ENCODE peak calls at places on chromosomes 11 and 22, in ten cellular contexts. One of them, this sample, is unnamed.

GRCh38 chr22:30606455-30607299 is at the start of gene TCN2:
- DNase-seq in HCT116: no peak
- DNase-seq in ovary: peak; percentile 68
- DNase-seq in uterus: peak; percentile 79
- DNase-seq in heart left ventricle: peak; percentile 77
- DNase-seq in IMR-90: peak; percentile 77
- DNase-seq in spleen: peak; percentile 88
- DNase-seq in tibial nerve: peak; percentile 45
- DNase-seq in stomach: peak; percentile 74
- DNase-seq in K562: peak; percentile 73
- DNase-seq in this sample: peak; percentile 82

GRCh38 chr22:26318975-26319374 is 110.1 kb upstream of the ASPHD2 start:
- DNase-seq in IMR-90: no peak
- DNase-seq in uterus: no peak
- DNase-seq in stomach: no peak
- DNase-seq in heart left ventricle: no peak
- DNase-seq in HCT116: no peak
- DNase-seq in ovary: no peak
- DNase-seq in tibial nerve: no peak
- DNase-seq in spleen: no peak
- DNase-seq in K562: peak; percentile 26
- DNase-seq in this sample: no peak

GRCh38 chr11:117221775-117222517 is 9.9 kb downstream of the PCSK7 start:
- DNase-seq in uterus: peak; percentile 86
- DNase-seq in spleen: no peak
- DNase-seq in HCT116: no peak
- DNase-seq in ovary: peak; percentile 84
- DNase-seq in K562: no peak
- DNase-seq in heart left ventricle: no peak
- DNase-seq in IMR-90: peak; percentile 72
- DNase-seq in tibial nerve: peak; percentile 79
- DNase-seq in stomach: peak; percentile 60
- DNase-seq in this sample: no peak

GRCh38 chr11:47071341-47071740 is 105.3 kb downstream of the ARFGAP2 start:
- DNase-seq in uterus: no peak
- DNase-seq in stomach: no peak
- DNase-seq in heart left ventricle: no peak
- DNase-seq in IMR-90: no peak
- DNase-seq in spleen: no peak
- DNase-seq in HCT116: no peak
- DNase-seq in ovary: no peak
- DNase-seq in K562: no peak
- DNase-seq in tibial nerve: no peak
- DNase-seq in this sample: no peak

GRCh38 chr22:35524966-35525686 is 15.5 kb upstream of the RASD2 start:
- DNase-seq in K562: no peak
- DNase-seq in stomach: no peak
- DNase-seq in uterus: peak; percentile 62
- DNase-seq in IMR-90: no peak
- DNase-seq in HCT116: no peak
- DNase-seq in heart left ventricle: no peak
- DNase-seq in ovary: no peak
- DNase-seq in spleen: no peak
- DNase-seq in tibial nerve: no peak
- DNase-seq in this sample: no peak

GRCh38 chr11:16815047-16815767 is 76.8 kb downstream of the C11orf58 start:
- DNase-seq in ovary: peak; percentile 46
- DNase-seq in K562: peak; percentile 30
- DNase-seq in uterus: no peak
- DNase-seq in stomach: peak; percentile 40
- DNase-seq in spleen: peak; percentile 83
- DNase-seq in HCT116: no peak
- DNase-seq in tibial nerve: peak; percentile 45
- DNase-seq in heart left ventricle: peak; percentile 84
- DNase-seq in IMR-90: peak; percentile 27
- DNase-seq in this sample: peak; percentile 55

GRCh38 chr22:36862251-36863242 is 1.7 kb downstream of the NCF4 start:
- DNase-seq in K562: no peak
- DNase-seq in spleen: peak; percentile 90
- DNase-seq in uterus: no peak
- DNase-seq in stomach: peak; percentile 31
- DNase-seq in HCT116: no peak
- DNase-seq in heart left ventricle: peak; percentile 43
- DNase-seq in IMR-90: no peak
- DNase-seq in ovary: no peak
- DNase-seq in tibial nerve: no peak
- DNase-seq in this sample: peak; percentile 50

GRCh38 chr11:45171550-45171949 is 25.1 kb downstream of the PRDM11 start:
- DNase-seq in uterus: no peak
- DNase-seq in heart left ventricle: no peak
- DNase-seq in ovary: no peak
- DNase-seq in tibial nerve: no peak
- DNase-seq in HCT116: no peak
- DNase-seq in IMR-90: no peak
- DNase-seq in stomach: no peak
- DNase-seq in K562: no peak
- DNase-seq in spleen: peak; percentile 21
- DNase-seq in this sample: no peak

GRCh38 chr22:30392661-30393321 is 4.0 kb upstream of the SEC14L2 start:
- DNase-seq in heart left ventricle: no peak
- DNase-seq in K562: no peak
- DNase-seq in IMR-90: no peak
- DNase-seq in HCT116: no peak
- DNase-seq in spleen: no peak
- DNase-seq in stomach: peak; percentile 32
- DNase-seq in ovary: no peak
- DNase-seq in tibial nerve: no peak
- DNase-seq in uterus: no peak
- DNase-seq in this sample: no peak

GRCh38 chr11:130475426-130476053 is 27.1 kb downstream of the ADAMTS15 start:
- DNase-seq in heart left ventricle: no peak
- DNase-seq in tibial nerve: no peak
- DNase-seq in HCT116: no peak
- DNase-seq in spleen: no peak
- DNase-seq in stomach: no peak
- DNase-seq in K562: no peak
- DNase-seq in ovary: no peak
- DNase-seq in uterus: no peak
- DNase-seq in IMR-90: no peak
- DNase-seq in this sample: no peak

GRCh38 chr11:17763703-17764102 is 29.1 kb downstream of the KCNC1 start:
- DNase-seq in spleen: no peak
- DNase-seq in tibial nerve: no peak
- DNase-seq in heart left ventricle: no peak
- DNase-seq in stomach: no peak
- DNase-seq in uterus: no peak
- DNase-seq in HCT116: no peak
- DNase-seq in ovary: no peak
- DNase-seq in IMR-90: no peak
- DNase-seq in K562: no peak
- DNase-seq in this sample: no peak

GRCh38 chr11:1549355-1550330 is 22.4 kb downstream of the DUSP8 start:
- DNase-seq in tibial nerve: no peak
- DNase-seq in HCT116: no peak
- DNase-seq in K562: peak; percentile 48
- DNase-seq in heart left ventricle: no peak
- DNase-seq in spleen: no peak
- DNase-seq in IMR-90: no peak
- DNase-seq in uterus: no peak
- DNase-seq in stomach: no peak
- DNase-seq in ovary: no peak
- DNase-seq in this sample: no peak

GRCh38 chr11:28137832-28138231 is 29.6 kb downstream of the METTL15 start:
- DNase-seq in spleen: no peak
- DNase-seq in heart left ventricle: no peak
- DNase-seq in uterus: no peak
- DNase-seq in tibial nerve: no peak
- DNase-seq in HCT116: no peak
- DNase-seq in K562: no peak
- DNase-seq in IMR-90: no peak
- DNase-seq in ovary: no peak
- DNase-seq in stomach: no peak
- DNase-seq in this sample: no peak

GRCh38 chr22:25623310-25623734 is 58.8 kb downstream of the GRK3 start:
- DNase-seq in ovary: no peak
- DNase-seq in stomach: no peak
- DNase-seq in spleen: no peak
- DNase-seq in K562: no peak
- DNase-seq in HCT116: no peak
- DNase-seq in uterus: no peak
- DNase-seq in heart left ventricle: no peak
- DNase-seq in IMR-90: no peak
- DNase-seq in tibial nerve: no peak
- DNase-seq in this sample: no peak

GRCh38 chr11:47573321-47573720 is 5.4 kb downstream of the KBTBD4 start:
- DNase-seq in ovary: no peak
- DNase-seq in K562: no peak
- DNase-seq in heart left ventricle: peak; percentile 54
- DNase-seq in HCT116: no peak
- DNase-seq in uterus: no peak
- DNase-seq in tibial nerve: no peak
- DNase-seq in IMR-90: no peak
- DNase-seq in stomach: no peak
- DNase-seq in spleen: peak; percentile 56
- DNase-seq in this sample: no peak

GRCh38 chr22:25700996-25701815 is 40.8 kb upstream of the MYO18B start:
- DNase-seq in uterus: no peak
- DNase-seq in tibial nerve: no peak
- DNase-seq in ovary: no peak
- DNase-seq in stomach: no peak
- DNase-seq in heart left ventricle: peak; percentile 54
- DNase-seq in spleen: no peak
- DNase-seq in K562: no peak
- DNase-seq in HCT116: no peak
- DNase-seq in IMR-90: peak; percentile 22
- DNase-seq in this sample: no peak

GRCh38 chr22:40044870-40045834 is 50.4 kb downstream of the FAM83F start:
- DNase-seq in IMR-90: peak; percentile 15
- DNase-seq in HCT116: no peak
- DNase-seq in stomach: peak; percentile 56
- DNase-seq in spleen: peak; percentile 97
- DNase-seq in ovary: peak; percentile 63
- DNase-seq in uterus: peak; percentile 30
- DNase-seq in heart left ventricle: peak; percentile 60
- DNase-seq in K562: peak; percentile 62
- DNase-seq in tibial nerve: no peak
- DNase-seq in this sample: peak; percentile 53

GRCh38 chr11:134153147-134153905 is 70.4 kb downstream of the NCAPD3 start:
- DNase-seq in ovary: no peak
- DNase-seq in uterus: no peak
- DNase-seq in tibial nerve: no peak
- DNase-seq in HCT116: no peak
- DNase-seq in IMR-90: no peak
- DNase-seq in heart left ventricle: no peak
- DNase-seq in spleen: no peak
- DNase-seq in stomach: no peak
- DNase-seq in K562: no peak
- DNase-seq in this sample: no peak

GRCh38 chr11:61429691-61430582 is at the start of the genes CPSF7 and SDHAF2:
- DNase-seq in HCT116: peak; percentile 84
- DNase-seq in stomach: peak; percentile 98
- DNase-seq in K562: peak; percentile 98
- DNase-seq in IMR-90: peak; percentile 92
- DNase-seq in uterus: peak; percentile 94
- DNase-seq in heart left ventricle: peak; percentile 98
- DNase-seq in ovary: peak; percentile 95
- DNase-seq in tibial nerve: peak; percentile 91
- DNase-seq in spleen: peak; percentile 100
- DNase-seq in this sample: peak; percentile 97
- H3K4me1 ChIP-seq in HCT116: peaks cover 20% of the 10 kb centered on the region
- H3K4me1 ChIP-seq in stomach: peaks cover 86% of the 10 kb centered on the region
- H3K4me1 ChIP-seq in K562: peaks cover 4% of the 10 kb centered on the region
- H3K4me1 ChIP-seq in IMR-90: peaks cover 2% of the 10 kb centered on the region
- H3K4me1 ChIP-seq in uterus: peaks cover 12% of the 10 kb centered on the region
- H3K4me1 ChIP-seq in heart left ventricle: peaks cover 47% of the 10 kb centered on the region
- H3K4me1 ChIP-seq in ovary: peaks cover 2% of the 10 kb centered on the region
- H3K4me1 ChIP-seq in tibial nerve: no peaks in the 10 kb centered on the region
- H3K4me1 ChIP-seq in spleen: peaks cover 35% of the 10 kb centered on the region
- H3K4me1 ChIP-seq in this sample: peaks cover 34% of the 10 kb centered on the region

DNA sequence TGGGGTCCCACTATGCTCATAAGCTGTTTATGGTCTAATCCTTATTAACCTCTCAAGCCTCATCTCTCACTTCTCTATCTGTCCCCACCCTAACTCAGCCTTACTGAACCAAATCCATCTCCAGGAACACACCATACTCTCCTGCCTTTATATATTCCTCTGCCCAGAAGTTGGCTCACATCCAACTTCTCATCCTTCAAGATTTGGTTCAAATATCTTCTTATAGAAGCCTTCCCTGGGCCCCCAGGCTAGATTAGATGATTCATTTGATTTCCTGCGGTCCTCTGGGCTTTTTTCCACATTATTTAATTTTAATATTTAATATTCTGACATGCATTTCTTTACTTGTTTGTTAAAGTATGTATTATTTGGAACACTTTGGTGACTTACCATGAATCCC is 23.2 kb downstream of the MEI1 start:
- DNase-seq in uterus: no peak
- DNase-seq in tibial nerve: no peak
- DNase-seq in ovary: no peak
- DNase-seq in K562: no peak
- DNase-seq in IMR-90: no peak
- DNase-seq in HCT116: no peak
- DNase-seq in spleen: no peak
- DNase-seq in stomach: no peak
- DNase-seq in heart left ventricle: no peak
- DNase-seq in this sample: no peak
- TF ChIP-seq CTCF in uterus: no peak
- TF ChIP-seq CTCF in tibial nerve: no peak
- TF ChIP-seq CTCF in ovary: no peak
- TF ChIP-seq CTCF in K562: no peak
- TF ChIP-seq CTCF in IMR-90: no peak
- TF ChIP-seq CTCF in HCT116: no peak
- TF ChIP-seq CTCF in spleen: no peak
- TF ChIP-seq CTCF in stomach: no peak
- TF ChIP-seq CTCF in heart left ventricle: no peak
- TF ChIP-seq CTCF in this sample: no peak

GRCh38 chr22:38481162-38481870 is 13.4 kb downstream of the KDELR3 start:
- DNase-seq in HCT116: no peak
- DNase-seq in tibial nerve: no peak
- DNase-seq in K562: no peak
- DNase-seq in heart left ventricle: no peak
- DNase-seq in ovary: no peak
- DNase-seq in spleen: no peak
- DNase-seq in uterus: no peak
- DNase-seq in IMR-90: no peak
- DNase-seq in stomach: no peak
- DNase-seq in this sample: no peak
- TF ChIP-seq POLR2A in HCT116: no peak
- TF ChIP-seq POLR2A in tibial nerve: no peak
- TF ChIP-seq POLR2A in K562: no peak
- TF ChIP-seq POLR2A in heart left ventricle: no peak
- TF ChIP-seq POLR2A in ovary: no peak
- TF ChIP-seq POLR2A in spleen: no peak
- TF ChIP-seq POLR2A in uterus: no peak
- TF ChIP-seq POLR2A in IMR-90: no peak
- TF ChIP-seq POLR2A in stomach: no peak
- TF ChIP-seq POLR2A in this sample: no peak

DNA sequence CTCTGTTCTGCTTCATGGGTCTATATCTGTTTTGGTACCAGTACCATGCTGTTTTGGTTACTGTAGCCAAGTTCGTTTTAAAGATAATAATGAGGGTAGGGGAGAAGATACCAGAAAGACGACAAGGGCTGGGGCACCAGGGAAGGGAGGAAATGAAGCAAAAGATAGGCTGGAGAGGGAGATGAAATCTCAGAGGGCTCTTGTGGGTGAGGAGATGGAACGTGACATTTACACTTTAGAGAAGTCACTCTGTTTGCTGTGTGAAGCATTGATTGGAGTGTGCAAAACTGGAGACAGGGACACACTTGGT is 33.5 kb downstream of the OR4D9 start:
- DNase-seq in K562: no peak
- DNase-seq in stomach: no peak
- DNase-seq in ovary: no peak
- DNase-seq in IMR-90: no peak
- DNase-seq in uterus: no peak
- DNase-seq in tibial nerve: no peak
- DNase-seq in HCT116: no peak
- DNase-seq in heart left ventricle: no peak
- DNase-seq in spleen: no peak
- DNase-seq in this sample: no peak
- H3K4me1 ChIP-seq in K562: peaks cover 17% of the 10 kb centered on the region
- H3K4me1 ChIP-seq in stomach: peaks cover 4% of the 10 kb centered on the region
- H3K4me1 ChIP-seq in ovary: peaks cover 13% of the 10 kb centered on the region
- H3K4me1 ChIP-seq in IMR-90: peaks cover 2% of the 10 kb centered on the region
- H3K4me1 ChIP-seq in uterus: no peaks in the 10 kb centered on the region
- H3K4me1 ChIP-seq in tibial nerve: no peaks in the 10 kb centered on the region
- H3K4me1 ChIP-seq in HCT116: peaks cover 60% of the 10 kb centered on the region
- H3K4me1 ChIP-seq in heart left ventricle: peaks cover 21% of the 10 kb centered on the region
- H3K4me1 ChIP-seq in spleen: peaks cover 9% of the 10 kb centered on the region
- H3K4me1 ChIP-seq in this sample: peaks cover 20% of the 10 kb centered on the region

This sample was measured in adrenal gland.